ENCODE peak calls at places on chromosomes 13 and 19, in nine cellular contexts. G is stimulated activated CD4-positive, alpha-beta T cell treated with anti-CD3 and anti-CD28 coated beads, Interleukin-15, amount 100 ng/mL, for 48 hours; M is IMR-90; Z is NCI-H2081; R is EL; K is WERI-Rb-1; O is HT-29; E is colonic mucosa; H is epithelial cell of prostate. B is an unnamed sample.

GRCh38 chr13:66365101-66365500 is 865.0 kb downstream of the PCDH9 start:
- DNase-seq in G (no peak), M (peak; percentile 34), Z (no peak), R (no peak), K (no peak), O (no peak), E (no peak), H (no peak), B (no peak)

GRCh38 chr13:35990196-35990595 is 141.0 kb downstream of the DCLK1 start:
- DNase-seq in G (no peak), M (no peak), Z (no peak), R (no peak), K (no peak), O (peak; percentile 18), E (no peak), H (no peak), B (no peak)

GRCh38 chr13:72141845-72142470 is 275.0 kb upstream of the DACH1 start:
- DNase-seq in G (no peak), M (no peak), Z (no peak), R (no peak), K (no peak), O (no peak), E (no peak), H (no peak), B (no peak)

GRCh38 chr19:36144624-36145023 is 4.8 kb downstream of the CAPNS1 start:
- DNase-seq in G (no peak), M (no peak), Z (no peak), R (no peak), K (no peak), O (no peak), E (no peak), H (no peak), B (no peak)

GRCh38 chr13:102039264-102039663 is 362.6 kb downstream of the FGF14 start:
- DNase-seq in G (no peak), M (no peak), Z (no peak), R (no peak), K (no peak), O (no peak), E (no peak), H (no peak), B (no peak)

GRCh38 chr19:33416307-33417215 is 43.1 kb downstream of the CEBPG start:
- DNase-seq in G (peak; percentile 45), M (peak; percentile 68), Z (peak; percentile 64), R (peak; percentile 68), K (peak; percentile 86), O (peak; percentile 93), E (peak; percentile 79), H (no peak), B (peak; percentile 40)

GRCh38 chr19:55031178-55031577 is 6.9 kb downstream of the GP6 start:
- DNase-seq in G (no peak), M (no peak), Z (no peak), R (no peak), K (no peak), O (no peak), E (no peak), H (no peak), B (no peak)

GRCh38 chr13:27599845-27600553 is 20.3 kb downstream of the LNX2 start:
- DNase-seq in G (no peak), M (peak; percentile 67), Z (no peak), R (peak; percentile 85), K (no peak), O (peak; percentile 75), E (no peak), H (no peak), B (no peak)

GRCh38 chr19:34962281-34962944 is 1.6 kb downstream of the ZNF792 start:
- DNase-seq in G (no peak), M (peak; percentile 16), Z (no peak), R (peak; percentile 31), K (no peak), O (peak; percentile 86), E (peak; percentile 54), H (no peak), B (peak; percentile 54)

GRCh38 chr13:21137696-21138095 is 38.7 kb downstream of the SKA3 start:
- DNase-seq in G (no peak), M (peak; percentile 49), Z (no peak), R (peak; percentile 72), K (no peak), O (no peak), E (no peak), H (no peak), B (no peak)

GRCh38 chr13:102693781-102694180 is 1.1 kb downstream of the METTL21C start:
- DNase-seq in G (no peak), M (peak; percentile 64), Z (no peak), R (peak; percentile 21), K (no peak), O (no peak), E (no peak), H (no peak), B (no peak)

GRCh38 chr13:108383676-108384075 is 114.2 kb downstream of the TNFSF13B start:
- DNase-seq in G (no peak), M (no peak), Z (no peak), R (no peak), K (no peak), O (no peak), E (no peak), H (no peak), B (no peak)

GRCh38 chr19:29806098-29806866 is 5.5 kb upstream of the CCNE1 start:
- DNase-seq in G (no peak), M (peak; percentile 44), Z (peak; percentile 9), R (peak; percentile 26), K (peak; percentile 64), O (peak; percentile 7), E (peak; percentile 31), H (no peak), B (no peak)

GRCh38 chr19:1001538-1002166 is 1.4 kb downstream of the GRIN3B start:
- DNase-seq in G (no peak), M (no peak), Z (no peak), R (peak; percentile 37), K (peak; percentile 72), O (no peak), E (peak; percentile 66), H (no peak), B (peak; percentile 55)

GRCh38 chr13:27004866-27005265 is 166.7 kb downstream of the USP12 start:
- DNase-seq in G (no peak), M (no peak), Z (no peak), R (no peak), K (no peak), O (no peak), E (no peak), H (no peak), B (no peak)

GRCh38 chr19:58549664-58550361 is 5.1 kb downstream of the CHMP2A start:
- DNase-seq in G (no peak), M (no peak), Z (no peak), R (no peak), K (no peak), O (no peak), E (no peak), H (no peak), B (no peak)

GRCh38 chr13:38866649-38867048 is 124.0 kb downstream of the STOML3 start:
- DNase-seq in G (no peak), M (no peak), Z (no peak), R (peak; percentile 2), K (no peak), O (peak; percentile 49), E (no peak), H (no peak), B (no peak)